ENCODE peak calls at places on chromosomes 4 and X, in four cellular contexts. W is K562, N is GM12891, V is GM12878. G is an unnamed sample.
A peak's percentile ranks its signal among the peaks of the same experiment; 100 is the strongest.

GRCh38 chrX:38232287-38232686 is 11.6 kb upstream of the SRPX start:
- DNase-seq in W (no peak), N (no peak), V (no peak), G (no peak)

GRCh38 chrX:39477031-39477430 is 620.7 kb downstream of the BCOR start:
- DNase-seq in W (no peak), N (no peak), V (no peak), G (no peak)

GRCh38 chr4:152156448-152156847 is 379.4 kb downstream of the FBXW7 start:
- DNase-seq in W (no peak), N (no peak), V (no peak), G (no peak)

GRCh38 chr4:77015390-77015789 is 60.4 kb downstream of the CCNI start:
- DNase-seq in W (no peak), N (no peak), V (no peak), G (no peak)

GRCh38 chrX:132958086-132958703 is at the start of gene HS6ST2:
- DNase-seq in W (no peak), N (no peak), V (no peak), G (no peak)

GRCh38 chrX:28491941-28492340 is 95.3 kb upstream of the IL1RAPL1 start:
- DNase-seq in W (no peak), N (no peak), V (no peak), G (no peak)

GRCh38 chr4:95044204-95044848 is 286.6 kb downstream of the BMPR1B start:
- DNase-seq in W (no peak), N (no peak), V (no peak), G (no peak)

GRCh38 chrX:154441984-154442707 is 1.8 kb upstream of the FAM50A start:
- DNase-seq in W (no peak), N (no peak), V (no peak), G (no peak)

GRCh38 chr4:61333490-61333889 is 133.4 kb downstream of the ADGRL3 start:
- DNase-seq in W (no peak), N (no peak), V (no peak), G (no peak)

GRCh38 chr4:118032691-118033090 is 1.6 kb upstream of the NDST3 start:
- DNase-seq in W (no peak), N (no peak), V (no peak), G (no peak)

GRCh38 chrX:107823456-107823855 is 2.2 kb upstream of the MID2 start:
- DNase-seq in W (no peak), N (no peak), V (no peak), G (no peak)

GRCh38 chr4:94582517-94582916 is 130.8 kb downstream of the PDLIM5 start:
- DNase-seq in W (no peak), N (no peak), V (no peak), G (no peak)

GRCh38 chr4:169618286-169618685 is 2.1 kb upstream of the CLCN3 start:
- DNase-seq in W (no peak), N (no peak), V (no peak), G (no peak)

GRCh38 chr4:74451214-74451661 is 6.3 kb downstream of the AREG start:
- DNase-seq in W (peak; percentile 41), N (no peak), V (no peak), G (peak; percentile 60)

GRCh38 chrX:133655914-133656265 is 240.6 kb upstream of the GPC4 start:
- DNase-seq in W (no peak), N (no peak), V (no peak), G (no peak)

GRCh38 chr4:23966720-23967119 is 76.9 kb upstream of the PPARGC1A start:
- DNase-seq in W (no peak), N (no peak), V (no peak), G (no peak)

GRCh38 chr4:71113294-71113693 is 119.8 kb downstream of the DCK start:
- DNase-seq in W (no peak), N (no peak), V (no peak), G (no peak)

GRCh38 chr4:153227501-153227900 is 23.3 kb downstream of the TRIM2 start:
- DNase-seq in W (no peak), N (no peak), V (no peak), G (no peak)

GRCh38 chr4:156971623-156972369 is at the start of gene PDGFC:
- DNase-seq in W (peak; percentile 13), N (peak; percentile 22), V (no peak), G (no peak)

GRCh38 chrX:40171513-40172168 is 73.9 kb upstream of the BCOR start:
- DNase-seq in W (no peak), N (no peak), V (no peak), G (no peak)

GRCh38 chr4:6331468-6331867 is 61.8 kb downstream of the WFS1 start:
- DNase-seq in W (no peak), N (no peak), V (no peak), G (no peak)

GRCh38 chrX:20663287-20663686 is 396.6 kb upstream of the RPS6KA3 start:
- DNase-seq in W (no peak), N (no peak), V (no peak), G (no peak)

GRCh38 chr4:169492436-169493163 is 119.8 kb downstream of the NEK1 start:
- DNase-seq in W (peak; percentile 43), N (no peak), V (peak; percentile 13), G (peak; percentile 6)

GRCh38 chr4:14237911-14238310 is 610.4 kb upstream of the BOD1L1 start:
- DNase-seq in W (no peak), N (no peak), V (no peak), G (no peak)

GRCh38 chr4:46390353-46391058 is 578 bp upstream of the GABRA2 start:
- DNase-seq in W (no peak), N (no peak), V (no peak), G (no peak)

GRCh38 chr4:61245321-61245720 is 45.2 kb downstream of the ADGRL3 start:
- DNase-seq in W (no peak), N (no peak), V (no peak), G (no peak)

GRCh38 chr4:157151711-157152110 is 68.8 kb upstream of the GRIA2 start:
- DNase-seq in W (no peak), N (no peak), V (no peak), G (no peak)

GRCh38 chrX:148929686-148930085 is 429.3 kb downstream of the AFF2 start:
- DNase-seq in W (no peak), N (no peak), V (no peak), G (no peak)

GRCh38 chrX:56232221-56233082 is at the start of gene KLF8:
- DNase-seq in W (peak; percentile 41), N (no peak), V (no peak), G (no peak)

GRCh38 chrX:43836435-43837184 is 45.6 kb downstream of the MAOB start:
- DNase-seq in W (peak; percentile 4), N (no peak), V (no peak), G (no peak)

GRCh38 chr4:102850373-102850772 is 18.4 kb upstream of the CISD2 start:
- DNase-seq in W (no peak), N (no peak), V (no peak), G (no peak)

GRCh38 chrX:31658360-31658759 is 586.5 kb upstream of the FTHL17 start:
- DNase-seq in W (peak; percentile 8), N (no peak), V (no peak), G (no peak)

GRCh38 chr4:96558466-96558865 is 718.6 kb downstream of the PDHA2 start:
- DNase-seq in W (no peak), N (no peak), V (no peak), G (no peak)

GRCh38 chr4:61298178-61298740 is 98.1 kb downstream of the ADGRL3 start:
- DNase-seq in W (no peak), N (no peak), V (no peak), G (peak; percentile 5)

GRCh38 chrX:96611619-96612362 is 72.9 kb upstream of the DIAPH2 start:
- DNase-seq in W (no peak), N (no peak), V (no peak), G (no peak)

GRCh38 chrX:150148749-150149672 is 210.7 kb upstream of the EOLA2 start:
- DNase-seq in W (no peak), N (no peak), V (no peak), G (no peak)

GRCh38 chr4:4727536-4727935 is 131.9 kb upstream of the MSX1 start:
- DNase-seq in W (no peak), N (no peak), V (no peak), G (no peak)

GRCh38 chr4:136650541-136651277 is 881.6 kb downstream of the PCDH18 start:
- DNase-seq in W (no peak), N (no peak), V (peak; percentile 34), G (no peak)

GRCh38 chr4:136653640-136654406 is 878.5 kb downstream of the PCDH18 start:
- DNase-seq in W (no peak), N (no peak), V (no peak), G (no peak)

GRCh38 chr4:136651932-136652331 is 880.4 kb downstream of the PCDH18 start:
- DNase-seq in W (no peak), N (no peak), V (no peak), G (no peak)

DNA sequence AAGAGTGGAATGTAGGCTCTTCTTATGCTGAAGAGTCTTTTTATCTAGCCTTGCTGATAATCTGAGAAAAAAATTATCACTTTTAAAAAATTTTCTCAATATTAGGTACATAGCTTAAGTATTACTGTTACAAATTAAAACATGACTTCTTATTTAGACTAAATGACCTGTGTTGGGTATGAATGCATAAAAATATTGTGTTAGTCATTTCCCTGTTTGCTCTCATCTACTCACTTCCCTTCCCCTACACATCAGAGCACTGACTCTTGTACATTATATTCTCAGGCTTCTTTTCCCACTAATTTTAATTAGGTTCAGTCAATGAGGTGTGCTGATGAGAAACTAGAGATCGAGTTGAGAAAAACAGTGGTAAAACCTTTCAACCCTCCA is 881.0 kb downstream of the PCDH18 start:
- DNase-seq in W (no peak), N (no peak), V (peak; percentile 23), G (no peak)
- TF ChIP-seq SPI1 in W (no peak), N (no peak), V (peak; percentile 45), G (no peak)

GRCh38 chrX:6729581-6729980 is 194.7 kb upstream of the VCX3A start:
- DNase-seq in W (no peak), N (no peak), V (no peak), G (no peak)
- TF ChIP-seq SPI1 in W (no peak), N (no peak), V (no peak), G (no peak)

GRCh38 chrX:10015711-10016515 is 48.8 kb downstream of the CLDN34 start:
- DNase-seq in W (peak; percentile 10), N (no peak), V (no peak), G (no peak)
- TF ChIP-seq SPI1 in W (no peak), N (no peak), V (no peak), G (no peak)

GRCh38 chr4:113053883-113054282 is 4.4 kb downstream of the ANK2 start:
- DNase-seq in W (no peak), N (no peak), V (no peak), G (no peak)

GRCh38 chr4:113056318-113056717 is 6.9 kb downstream of the ANK2 start:
- DNase-seq in W (no peak), N (no peak), V (no peak), G (no peak)

GRCh38 chr4:113060853-113061252 is 11.4 kb downstream of the ANK2 start:
- DNase-seq in W (no peak), N (no peak), V (no peak), G (no peak)

GRCh38 chr4:113059783-113060182 is 10.3 kb downstream of the ANK2 start:
- DNase-seq in W (no peak), N (no peak), V (no peak), G (no peak)

GRCh38 chr4:113057891-113058290 is 8.4 kb downstream of the ANK2 start:
- DNase-seq in W (no peak), N (no peak), V (no peak), G (no peak)
- TF ChIP-seq SPI1 in W (no peak), N (no peak), V (no peak), G (no peak)

GRCh38 chr4:98092833-98093439 is 50.3 kb downstream of the STPG2 start:
- DNase-seq in W (no peak), N (no peak), V (no peak), G (no peak)
- TF ChIP-seq SPI1 in W (no peak), N (no peak), V (no peak), G (no peak)

GRCh38 chr4:8307126-8307525 is 37.6 kb downstream of the HTRA3 start:
- DNase-seq in W (no peak), N (no peak), V (no peak), G (no peak)
- TF ChIP-seq SPI1 in W (no peak), N (no peak), V (no peak), G (no peak)